ENCODE peak calls at places on chromosomes 2 and 18, in seven cellular contexts. Q is right cardiac atrium, J is lower lobe of right lung, A is neural progenitor cell, I is left ventricle myocardium inferior, O is H9, Z is HepG2. U is an unnamed sample. For H3K4me1, the result is how much of the 10 kb centered on the place peaks cover.

GRCh38 chr2:98749053-98749450 is 18.1 kb upstream of the MGAT4A start:
- DNase-seq in Q (no peak), J (no peak), A (no peak), I (no peak), O (no peak), Z (no peak), U (no peak)

GRCh38 chr2:198930170-198930569 is 527.6 kb downstream of the SATB2 start:
- DNase-seq in Q (no peak), J (no peak), A (peak), I (no peak), O (peak), Z (no peak), U (no peak)

GRCh38 chr18:66874812-66875474 is 271.1 kb upstream of the CDH19 start:
- DNase-seq in Q (no peak), J (no peak), A (no peak), I (no peak), O (no peak), Z (peak), U (no peak)

GRCh38 chr2:229392214-229392613 is 121.1 kb upstream of the PID1 start:
- DNase-seq in Q (no peak), J (no peak), A (no peak), I (no peak), O (no peak), Z (no peak), U (no peak)

GRCh38 chr2:86275962-86276361 is 61.5 kb downstream of the REEP1 start:
- DNase-seq in Q (no peak), J (no peak), A (no peak), I (no peak), O (no peak), Z (no peak), U (no peak)

GRCh38 chr2:71560286-71561011 is 107.1 kb downstream of the DYSF start:
- DNase-seq in Q (no peak), J (peak), A (no peak), I (no peak), O (no peak), Z (no peak), U (peak)

GRCh38 chr18:59842947-59843346 is 56.8 kb upstream of the PMAIP1 start:
- DNase-seq in Q (no peak), J (no peak), A (no peak), I (no peak), O (no peak), Z (no peak), U (no peak)

GRCh38 chr2:224723606-224724217 is 7.5 kb upstream of the CCDC195 start:
- DNase-seq in Q (no peak), J (no peak), A (no peak), I (no peak), O (no peak), Z (no peak), U (no peak)

GRCh38 chr2:21386666-21387065 is 262.9 kb downstream of the TDRD15 start:
- DNase-seq in Q (no peak), J (no peak), A (no peak), I (no peak), O (no peak), Z (no peak), U (no peak)

GRCh38 chr2:2834530-2835254 is 503.6 kb upstream of the MYT1L start:
- DNase-seq in Q (no peak), J (no peak), A (no peak), I (no peak), O (no peak), Z (no peak), U (peak)

GRCh38 chr2:27804146-27804545 is 32.6 kb downstream of the MRPL33 start:
- DNase-seq in Q (no peak), J (no peak), A (no peak), I (no peak), O (no peak), Z (no peak), U (no peak)

GRCh38 chr2:99545066-99545465 is 55.2 kb upstream of the REV1 start:
- DNase-seq in Q (no peak), J (no peak), A (no peak), I (no peak), O (no peak), Z (no peak), U (no peak)

GRCh38 chr2:58364098-58364497 is 123.0 kb upstream of the FANCL start:
- DNase-seq in Q (no peak), J (no peak), A (no peak), I (no peak), O (no peak), Z (no peak), U (no peak)

GRCh38 chr2:112121682-112122254 is 16.4 kb upstream of the FBLN7 start:
- DNase-seq in Q (no peak), J (no peak), A (peak), I (no peak), O (no peak), Z (peak), U (peak)

GRCh38 chr2:201256001-201256544 is 4.3 kb upstream of the CASP8 start:
- DNase-seq in Q (no peak), J (no peak), A (no peak), I (no peak), O (no peak), Z (no peak), U (no peak)

GRCh38 chr2:159873136-159873728 is 75.2 kb upstream of the CD302 start:
- DNase-seq in Q (no peak), J (no peak), A (peak), I (no peak), O (no peak), Z (no peak), U (no peak)

GRCh38 chr2:138777996-138778395 is 2.2 kb downstream of the NXPH2 start:
- DNase-seq in Q (no peak), J (no peak), A (peak), I (no peak), O (peak), Z (peak), U (no peak)

GRCh38 chr2:234393352-234393751 is 103.5 kb downstream of the ARL4C start:
- DNase-seq in Q (no peak), J (no peak), A (no peak), I (no peak), O (no peak), Z (no peak), U (no peak)

GRCh38 chr2:148391324-148391723 is 253.2 kb upstream of the EPC2 start:
- DNase-seq in Q (no peak), J (no peak), A (no peak), I (no peak), O (no peak), Z (no peak), U (no peak)

DNA sequence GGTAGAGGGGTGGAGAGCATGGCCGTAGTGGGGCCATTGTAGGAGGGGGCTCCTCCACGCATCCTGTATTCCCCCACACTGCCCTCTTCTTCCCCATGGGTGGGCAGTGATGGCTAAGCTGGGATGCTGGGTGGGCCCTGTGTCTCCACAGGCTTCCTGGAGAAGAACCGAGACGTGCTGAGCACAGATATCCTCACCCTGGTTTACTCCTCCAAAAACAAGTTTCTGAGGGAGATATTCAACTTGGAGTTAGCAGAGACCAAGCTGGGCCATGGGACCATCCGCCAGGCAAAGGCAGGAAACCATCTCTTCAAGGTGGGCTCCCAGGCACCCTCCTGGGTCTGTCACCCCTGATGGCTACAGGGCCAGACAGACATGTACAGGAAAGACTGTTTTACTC is 52.8 kb downstream of the MYO7B start:
- DNase-seq in Q (no peak), J (no peak), A (no peak), I (no peak), O (no peak), Z (no peak), U (no peak)
- H3K4me1 ChIP-seq in Q (under half), J (under half), A (under half), I (under half), O (under half), Z (under half), U (under half)

DNA sequence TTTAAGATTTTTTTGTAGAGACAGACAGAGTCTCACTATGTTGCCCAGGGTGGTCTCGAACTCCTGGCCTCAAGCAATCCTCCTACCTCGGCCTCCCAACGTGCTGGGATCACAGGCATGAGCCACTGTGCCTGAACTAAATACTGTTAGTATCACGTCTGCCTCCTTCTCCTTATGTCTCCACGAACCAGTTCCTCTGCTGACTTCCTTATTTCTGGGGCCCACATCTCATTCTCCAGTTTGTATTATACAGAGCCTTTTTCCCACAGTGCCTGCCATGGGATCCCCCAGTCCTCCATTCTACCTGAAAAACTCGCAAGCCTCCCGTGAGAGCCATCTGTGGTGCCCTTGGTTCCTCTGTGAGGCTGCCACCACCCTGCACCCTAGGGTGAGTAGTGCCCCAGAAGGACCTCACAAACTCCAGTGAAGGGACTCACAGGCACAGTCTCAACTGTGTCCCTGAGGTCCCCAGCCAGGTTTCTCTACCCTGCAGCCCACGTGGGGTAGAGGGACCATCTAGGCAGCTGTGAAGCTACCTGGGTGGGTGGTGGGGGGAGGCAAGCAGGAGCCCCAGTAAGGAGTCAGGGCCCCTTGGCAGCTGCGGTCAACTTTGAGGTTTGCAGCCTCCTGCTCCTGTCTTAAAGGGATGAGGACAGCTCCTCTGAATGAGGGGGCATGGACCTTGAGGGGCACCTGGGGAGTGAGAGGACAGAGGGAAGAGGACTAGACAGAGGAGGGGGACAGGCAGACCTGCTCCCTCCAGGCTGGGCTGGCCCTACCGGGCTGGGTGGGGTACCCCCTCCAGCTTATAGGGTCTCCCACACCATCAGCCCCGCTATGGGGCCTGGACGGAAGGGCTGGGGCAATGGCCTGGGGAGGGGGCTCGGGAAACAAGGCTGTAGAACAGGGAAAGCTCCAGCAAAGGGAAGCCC is 1.1 kb downstream of the PSTPIP2 start:
- DNase-seq in Q (no peak), J (no peak), A (no peak), I (no peak), O (no peak), Z (no peak), U (no peak)
- H3K4me1 ChIP-seq in Q (under half), J (under half), A (under half), I (under half), O (under half), Z (under half), U (under half)

GRCh38 chr2:189577108-189577507 is 3.5 kb downstream of the SLC40A1 start:
- DNase-seq in Q (no peak), J (no peak), A (no peak), I (no peak), O (no peak), Z (no peak), U (no peak)
- H3K4me1 ChIP-seq in Q (under half), J (half or more), A (under half), I (half or more), O (under half), Z (half or more), U (under half)

GRCh38 chr2:230418341-230419016 is 2.5 kb downstream of the SP100 start:
- DNase-seq in Q (no peak), J (no peak), A (no peak), I (no peak), O (no peak), Z (no peak), U (no peak)
- H3K4me1 ChIP-seq in Q (under half), J (half or more), A (under half), I (half or more), O (under half), Z (under half), U (under half)

GRCh38 chr2:46339200-46339599 is 42.0 kb downstream of the EPAS1 start:
- DNase-seq in Q (peak), J (no peak), A (no peak), I (no peak), O (no peak), Z (no peak), U (peak)

GRCh38 chr2:46342566-46343315 is 45.5 kb downstream of the EPAS1 start:
- DNase-seq in Q (peak), J (no peak), A (no peak), I (no peak), O (no peak), Z (no peak), U (no peak)

GRCh38 chr2:46339676-46340459 is 42.7 kb downstream of the EPAS1 start:
- DNase-seq in Q (peak), J (no peak), A (no peak), I (peak), O (no peak), Z (peak), U (peak)

GRCh38 chr2:46338674-46339073 is 41.5 kb downstream of the EPAS1 start:
- DNase-seq in Q (peak), J (no peak), A (no peak), I (no peak), O (no peak), Z (no peak), U (no peak)

DNA sequence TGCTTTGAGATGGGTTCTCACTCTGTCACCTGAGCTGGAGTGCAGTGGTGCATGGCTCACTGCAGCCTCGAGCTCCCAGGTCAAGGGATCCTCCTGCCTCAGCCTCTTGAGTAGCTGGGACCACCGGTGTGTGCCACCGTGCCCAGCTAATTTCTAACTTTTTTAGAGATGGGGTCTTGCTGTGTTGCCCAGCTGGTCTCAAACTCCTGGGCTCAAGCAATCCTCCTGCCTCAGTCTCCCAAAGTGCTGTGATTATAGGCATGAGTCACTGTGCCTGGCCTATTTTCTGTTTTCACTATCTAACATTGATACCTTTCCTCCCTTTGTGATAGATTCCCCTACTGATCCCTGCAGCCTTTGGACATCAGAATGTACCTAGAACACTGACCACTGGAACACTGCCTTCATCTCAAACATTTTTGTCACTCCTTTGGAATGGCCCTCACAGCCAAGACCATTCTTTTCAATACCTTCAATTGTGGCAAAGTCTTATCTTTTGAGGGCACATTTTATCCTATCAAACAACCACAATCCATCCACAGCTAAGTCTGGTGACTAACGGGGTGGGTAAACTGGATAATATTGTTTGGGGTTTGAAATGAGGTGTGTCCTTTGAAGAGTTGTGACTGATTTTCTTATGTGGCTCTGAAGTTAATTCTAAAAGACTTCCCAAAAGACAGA is 43.7 kb downstream of the EPAS1 start:
- DNase-seq in Q (no peak), J (no peak), A (no peak), I (no peak), O (no peak), Z (no peak), U (no peak)
- H3K4me1 ChIP-seq in Q (half or more), J (half or more), A (under half), I (half or more), O (under half), Z (under half), U (half or more)

GRCh38 chr18:39746201-39746600 is 2180.6 kb upstream of the CELF4 start:
- DNase-seq in Q (no peak), J (no peak), A (no peak), I (no peak), O (no peak), Z (no peak), U (no peak)
- H3K4me1 ChIP-seq in Q (under half), J (under half), A (under half), I (under half), O (under half), Z (under half), U (under half)

DNA sequence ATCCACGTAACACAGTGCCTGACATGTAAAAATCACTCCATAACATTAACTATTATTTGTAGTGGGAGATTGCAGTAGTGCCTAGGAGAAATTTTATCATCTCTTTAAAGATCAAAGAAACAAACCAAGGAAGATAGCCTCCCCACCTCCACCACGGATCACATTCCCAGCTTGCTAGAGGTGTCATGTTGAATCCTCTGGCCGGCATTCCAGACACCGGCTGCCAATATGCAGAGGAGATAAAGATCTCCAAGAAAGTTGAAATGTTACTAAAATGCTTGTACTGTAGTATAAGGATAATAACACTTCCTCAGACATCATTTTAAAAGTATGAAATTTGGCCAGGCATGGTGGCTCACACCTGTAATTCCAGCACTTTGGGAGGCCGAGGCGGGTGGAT is 6.1 kb upstream of the ATG16L1 start:
- DNase-seq in Q (no peak), J (no peak), A (no peak), I (no peak), O (no peak), Z (no peak), U (no peak)
- H3K4me1 ChIP-seq in Q (under half), J (under half), A (under half), I (under half), O (under half), Z (under half), U (under half)

GRCh38 chr2:232573821-232574435 is 23.4 kb downstream of the EIF4E2 start:
- DNase-seq in Q (no peak), J (no peak), A (peak), I (no peak), O (no peak), Z (no peak), U (no peak)
- H3K4me1 ChIP-seq in Q (under half), J (under half), A (under half), I (under half), O (under half), Z (under half), U (under half)

U was measured in BE2C.